ENCODE peak calls at places on chromosomes 11 and 22, in ten cellular contexts. C is transverse colon, K is GM12878, B is NB4, Z is H1, T is body of pancreas, U is uterus, H is A549, I is adrenal gland, J is breast epithelium. Y is an unnamed sample.

GRCh38 chr11:2257023-2257700 is 13.2 kb downstream of the ASCL2 start:
- DNase-seq in Z (no peak), U (no peak), B (no peak), C (no peak), K (no peak), T (no peak), J (peak), H (no peak), I (no peak), Y (no peak)

GRCh38 chr22:49079743-49080500 is 747.8 kb downstream of the BRD1 start:
- DNase-seq in C (no peak), J (no peak), U (no peak), T (no peak), I (no peak), K (no peak), B (no peak), H (no peak), Z (no peak), Y (no peak)

GRCh38 chr11:65436412-65437032 is 13.9 kb downstream of the NEAT1 start:
- DNase-seq in K (no peak), H (no peak), T (no peak), I (peak), J (no peak), C (peak), U (peak), Z (no peak), B (no peak), Y (no peak)

GRCh38 chr22:37454857-37455686 is 27.8 kb upstream of the ELFN2 start:
- DNase-seq in C (no peak), K (no peak), U (no peak), J (no peak), T (peak), B (peak), Z (no peak), I (peak), H (peak), Y (peak)

GRCh38 chr11:41245184-41245583 is 214.3 kb downstream of the LRRC4C start:
- DNase-seq in Z (no peak), T (no peak), I (peak), K (no peak), U (peak), C (no peak), H (no peak), B (no peak), J (no peak), Y (no peak)

GRCh38 chr11:77259681-77260080 is 41.8 kb downstream of the GDPD4 start:
- DNase-seq in K (no peak), C (no peak), J (no peak), I (no peak), Z (no peak), H (no peak), U (no peak), T (no peak), B (no peak), Y (no peak)

GRCh38 chr11:132895340-132895739 is 637.0 kb downstream of the OPCML start:
- DNase-seq in T (no peak), C (no peak), H (no peak), J (no peak), U (no peak), I (no peak), K (no peak), B (no peak), Z (no peak), Y (no peak)

GRCh38 chr22:28935713-28936112 is 52.3 kb downstream of the ZNRF3 start:
- DNase-seq in C (no peak), U (no peak), J (no peak), Z (no peak), B (no peak), K (no peak), T (no peak), H (no peak), I (no peak), Y (no peak)

GRCh38 chr11:65456418-65456817 is 33.8 kb downstream of the NEAT1 start:
- DNase-seq in I (no peak), C (no peak), U (no peak), T (no peak), H (no peak), B (no peak), J (no peak), Z (no peak), K (no peak), Y (no peak)

GRCh38 chr11:75793966-75794365 is 21.0 kb upstream of the UVRAG start:
- DNase-seq in I (peak), H (no peak), J (no peak), U (no peak), T (no peak), B (no peak), C (no peak), K (no peak), Z (no peak), Y (no peak)

GRCh38 chr11:121389651-121390050 is 62.5 kb upstream of the SORL1 start:
- DNase-seq in Z (no peak), T (peak), H (no peak), B (no peak), C (no peak), U (no peak), I (no peak), K (no peak), J (no peak), Y (no peak)

GRCh38 chr22:46996595-46997310 is 234.3 kb downstream of the TBC1D22A start:
- DNase-seq in T (peak), Z (no peak), U (no peak), J (no peak), H (peak), B (no peak), K (no peak), C (no peak), I (no peak), Y (peak)

GRCh38 chr22:49773531-49773930 is 54.1 kb downstream of the BRD1 start:
- DNase-seq in T (no peak), H (no peak), I (no peak), K (no peak), B (no peak), J (no peak), C (no peak), Z (no peak), U (no peak), Y (no peak)

GRCh38 chr11:9396310-9396709 is 11.9 kb downstream of the IPO7 start:
- DNase-seq in I (no peak), C (no peak), B (no peak), U (no peak), T (no peak), K (no peak), H (no peak), Z (no peak), J (no peak), Y (no peak)

GRCh38 chr22:47095395-47096122 is 333.1 kb downstream of the TBC1D22A start:
- DNase-seq in Z (no peak), T (no peak), C (no peak), J (no peak), K (no peak), H (no peak), B (no peak), U (no peak), I (no peak), Y (no peak)

GRCh38 chr11:11179239-11179638 is 173.8 kb downstream of the CSNK2A3 start:
- DNase-seq in T (no peak), U (no peak), I (no peak), J (no peak), C (no peak), Z (no peak), B (no peak), K (no peak), H (peak), Y (no peak)

GRCh38 chr22:37663521-37664140 is 5.1 kb downstream of the PDXP start:
- DNase-seq in B (no peak), T (no peak), J (no peak), C (no peak), I (no peak), Z (no peak), H (no peak), K (no peak), U (no peak), Y (no peak)

GRCh38 chr11:9616858-9617257 is 43.4 kb downstream of the WEE1 start:
- DNase-seq in B (no peak), K (no peak), Z (no peak), H (no peak), I (no peak), J (no peak), T (no peak), C (no peak), U (no peak), Y (no peak)

GRCh38 chr11:67645521-67646457 is 4.7 kb downstream of the ACY3 start:
- DNase-seq in U (no peak), J (no peak), K (no peak), Z (no peak), H (no peak), I (no peak), B (peak), T (peak), C (no peak), Y (no peak)

GRCh38 chr11:12377824-12378593 is 638 bp downstream of the PARVA start:
- DNase-seq in J (peak), U (peak), I (peak), H (peak), B (no peak), C (peak), T (peak), Z (peak), K (no peak), Y (no peak)
- TF ChIP-seq POLR2A in J (no peak), U (peak), I (peak), H (peak), B (no peak), C (peak), T (no peak), Z (peak), K (no peak), Y (no peak)

DNA sequence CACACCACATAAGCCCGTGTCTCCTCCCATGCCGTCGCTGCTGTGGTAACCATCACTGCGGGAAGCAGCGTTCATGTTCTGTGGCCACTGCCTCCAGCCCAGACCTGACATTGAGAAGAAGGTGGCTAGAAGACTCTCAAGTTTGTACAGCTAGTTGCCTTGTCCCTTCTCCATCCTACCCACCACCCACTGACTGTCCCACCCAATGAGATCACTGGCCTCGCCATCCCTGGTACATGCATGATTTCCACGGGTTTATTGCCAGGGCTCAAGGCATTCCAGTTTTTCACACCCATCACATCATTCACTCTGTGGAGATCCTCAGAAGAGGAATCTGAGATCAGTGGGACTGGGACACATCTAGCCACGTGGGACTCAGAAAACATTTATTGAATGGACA is 33.0 kb downstream of the AHNAK start:
- DNase-seq in T (no peak), H (no peak), B (no peak), I (no peak), C (no peak), J (no peak), K (no peak), Z (no peak), U (no peak), Y (no peak)
- TF ChIP-seq POLR2A in T (no peak), H (no peak), B (no peak), I (no peak), C (no peak), J (no peak), K (no peak), Z (no peak), U (no peak), Y (no peak)

GRCh38 chr22:43395296-43395695 is 16.5 kb upstream of the MPPED1 start:
- DNase-seq in T (no peak), Z (no peak), K (no peak), H (no peak), U (no peak), C (no peak), B (no peak), J (no peak), I (no peak), Y (no peak)

GRCh38 chr22:43396321-43396933 is 15.4 kb upstream of the MPPED1 start:
- DNase-seq in Z (no peak), U (no peak), H (no peak), I (no peak), J (no peak), T (no peak), B (no peak), C (no peak), K (no peak), Y (no peak)

GRCh38 chr22:43398246-43398645 is 13.6 kb upstream of the MPPED1 start:
- DNase-seq in T (no peak), B (no peak), H (no peak), U (no peak), K (no peak), C (no peak), J (no peak), Z (no peak), I (no peak), Y (no peak)

GRCh38 chr22:43397766-43398165 is 14.0 kb upstream of the MPPED1 start:
- DNase-seq in C (no peak), J (no peak), I (no peak), H (no peak), Z (no peak), B (no peak), T (no peak), U (no peak), K (no peak), Y (no peak)

DNA sequence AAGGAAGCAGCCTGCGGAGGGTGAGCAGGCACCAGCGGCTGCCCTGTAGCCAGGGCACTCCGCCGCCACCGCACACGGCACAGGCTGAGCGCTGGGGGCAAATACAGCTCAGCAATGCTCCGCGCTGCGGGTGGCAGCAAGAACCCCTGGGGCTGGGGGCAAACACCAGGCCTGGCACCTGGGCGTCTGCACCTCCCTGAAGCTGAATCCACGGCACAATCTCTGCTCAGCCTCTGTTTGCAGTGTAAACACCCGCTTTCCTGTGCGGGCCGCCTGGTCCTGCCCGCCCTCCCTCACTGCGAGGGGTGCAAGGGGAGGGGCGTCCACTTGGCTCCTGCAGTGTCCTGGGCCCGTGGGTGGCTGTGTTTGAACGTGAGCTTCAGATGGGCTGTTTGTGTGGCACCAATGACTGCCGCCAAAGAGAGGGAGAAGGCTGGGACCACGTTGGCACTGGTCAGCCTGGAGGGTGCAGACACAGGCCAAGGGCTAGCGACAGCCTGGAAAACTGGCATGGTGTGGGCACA is 14.8 kb upstream of the MPPED1 start:
- DNase-seq in U (no peak), H (no peak), C (no peak), B (no peak), T (no peak), Z (no peak), I (no peak), J (no peak), K (no peak), Y (no peak)
- TF ChIP-seq POLR2A in U (no peak), H (no peak), C (no peak), B (no peak), T (no peak), Z (no peak), I (no peak), J (no peak), K (no peak), Y (no peak)

DNA sequence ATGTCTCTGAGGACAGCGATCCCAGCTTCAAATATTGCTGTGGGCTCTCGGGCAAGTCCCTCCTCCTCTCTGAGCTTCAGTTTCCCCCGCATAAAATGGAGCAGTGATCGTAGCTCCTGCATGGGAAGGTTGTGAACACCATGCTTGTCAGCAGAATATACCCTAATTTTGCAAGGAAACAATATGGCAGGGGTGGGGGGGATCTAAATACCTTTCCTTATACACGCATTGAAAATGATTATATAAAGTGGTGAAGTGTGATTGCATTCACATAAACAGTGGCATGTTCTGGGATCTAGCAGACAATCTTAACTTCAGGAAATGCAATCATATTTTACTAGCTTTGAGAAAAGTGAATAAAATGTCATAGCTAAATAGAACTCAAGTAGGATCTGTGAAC is 24.0 kb upstream of the RTN4R start:
- DNase-seq in K (no peak), T (no peak), H (no peak), C (no peak), B (no peak), Z (no peak), J (no peak), I (no peak), U (no peak), Y (no peak)
- TF ChIP-seq POLR2A in K (no peak), T (no peak), H (no peak), C (no peak), B (no peak), Z (no peak), J (no peak), I (no peak), U (no peak), Y (no peak)

GRCh38 chr11:8167796-8168195 is 1.0 kb downstream of the RIC3 start:
- DNase-seq in K (no peak), I (no peak), U (no peak), C (no peak), H (no peak), J (no peak), Z (no peak), B (peak), T (no peak), Y (no peak)

DNA sequence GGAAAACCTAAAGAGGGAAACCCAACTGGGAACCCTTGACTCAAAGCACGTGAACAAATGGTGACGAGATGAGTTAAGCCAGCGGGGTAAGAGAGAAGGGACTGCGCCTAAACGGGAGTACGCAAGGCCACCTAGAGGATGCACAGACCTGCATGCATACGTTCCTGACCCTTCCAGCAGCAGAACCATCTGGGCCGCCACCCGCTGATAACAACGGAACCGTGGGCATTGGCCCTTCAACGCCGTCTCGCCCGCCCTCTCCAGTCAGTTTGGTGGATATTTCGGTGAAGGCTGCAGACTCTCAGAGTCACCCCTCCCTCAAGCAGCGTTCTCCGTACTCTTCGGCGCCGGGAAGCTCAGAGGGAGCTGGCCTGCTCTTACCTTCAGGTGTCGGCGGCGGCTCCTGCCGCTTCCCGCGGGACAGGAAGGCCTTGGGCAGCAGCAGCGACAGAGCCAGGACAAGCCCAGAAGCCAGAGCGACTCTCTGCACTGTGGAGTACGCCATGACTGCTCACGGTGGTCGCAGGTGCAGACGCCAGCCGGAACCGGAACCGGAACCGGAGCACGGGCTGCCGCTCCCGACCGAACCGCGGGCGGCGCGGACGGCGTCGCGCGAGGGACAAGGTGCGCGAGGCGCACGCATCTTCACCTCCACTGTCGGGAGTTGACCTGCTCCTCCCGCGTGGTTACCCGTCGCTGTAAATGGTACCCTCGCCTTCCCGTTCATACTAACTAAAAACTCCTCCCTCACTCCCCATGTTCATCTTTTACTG is at the start of gene RIC3:
- DNase-seq in J (no peak), H (peak), K (no peak), C (peak), T (peak), U (peak), Z (peak), B (no peak), I (peak), Y (no peak)
- TF ChIP-seq POLR2A in J (no peak), H (no peak), K (peak), C (no peak), T (peak), U (no peak), Z (peak), B (no peak), I (peak), Y (no peak)

GRCh38 chr11:96949464-96949863 is 559.7 kb downstream of the JRKL start:
- DNase-seq in H (no peak), U (no peak), C (no peak), Z (no peak), B (no peak), I (no peak), J (no peak), K (no peak), T (no peak), Y (no peak)

GRCh38 chr11:96954587-96954986 is 564.8 kb downstream of the JRKL start:
- DNase-seq in T (no peak), C (no peak), K (no peak), B (no peak), U (no peak), H (no peak), I (no peak), J (no peak), Z (no peak), Y (no peak)
- TF ChIP-seq POLR2A in T (no peak), C (no peak), K (no peak), B (no peak), U (no peak), H (no peak), I (no peak), J (no peak), Z (no peak), Y (no peak)

DNA sequence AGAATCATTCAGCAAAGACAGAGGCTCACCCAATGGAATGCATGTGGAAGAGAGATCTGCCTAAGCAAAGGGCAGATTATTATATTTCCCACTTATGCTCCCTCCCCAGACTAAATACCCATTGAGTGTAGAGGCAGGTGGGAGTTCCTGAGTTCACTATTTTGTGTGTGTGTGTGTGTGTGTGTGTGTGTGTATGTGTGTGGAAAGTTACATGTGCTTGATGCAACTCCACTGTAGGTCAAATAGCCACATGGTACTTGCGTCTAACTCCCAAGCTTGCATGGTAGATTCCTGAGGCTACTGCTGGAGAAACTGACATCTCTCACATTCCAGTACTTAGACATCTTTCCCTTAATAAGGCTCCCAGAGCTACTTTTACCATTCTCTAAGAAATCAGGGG is 3.4 kb upstream of the COPB1 start:
- DNase-seq in T (no peak), U (no peak), C (no peak), J (no peak), K (no peak), I (no peak), B (no peak), H (no peak), Z (no peak), Y (no peak)
- TF ChIP-seq POLR2A in T (no peak), U (no peak), C (no peak), J (no peak), K (no peak), I (no peak), B (no peak), H (no peak), Z (no peak), Y (no peak)

Y was measured in erythroblast.